ENCODE peak calls at places on chromosomes 16 and 17, in eight cellular contexts. Q is epithelial cell of esophagus, F is right atrium auricular region, C is AG09319, S is AG04449, K is fibroblast of pulmonary artery, E is fibroblast of the aortic adventitia, O is right lobe of liver. Z is an unnamed sample.

GRCh38 chr16:78530283-78530682 is 430.8 kb downstream of the WWOX start:
- DNase-seq in O (no peak), S (no peak), K (no peak), C (no peak), F (no peak), Q (no peak), E (no peak), Z (no peak)

GRCh38 chr16:86991679-86992078 is 325.5 kb downstream of the C16orf95 start:
- DNase-seq in F (no peak), C (no peak), K (no peak), S (no peak), E (no peak), Q (peak; percentile 70), O (no peak), Z (no peak)

GRCh38 chr16:87856796-87857228 is 12.5 kb downstream of the SLC7A5 start:
- DNase-seq in E (no peak), S (no peak), O (no peak), C (no peak), F (no peak), Q (no peak), K (no peak), Z (no peak)

GRCh38 chr17:27379863-27380533 is 76.2 kb upstream of the KSR1 start:
- DNase-seq in Q (peak; percentile 21), F (no peak), C (no peak), O (peak; percentile 59), E (peak; percentile 55), S (no peak), K (peak; percentile 71), Z (no peak)

GRCh38 chr16:73068546-73069401 is 20.8 kb upstream of the ZFHX3 start:
- DNase-seq in Q (peak; percentile 98), C (peak; percentile 59), E (peak; percentile 96), F (peak; percentile 91), K (peak; percentile 97), O (no peak), S (peak; percentile 95), Z (no peak)

GRCh38 chr17:8988263-8988662 is 22.8 kb upstream of the PIK3R5 start:
- DNase-seq in C (no peak), S (no peak), O (no peak), K (no peak), E (no peak), Q (no peak), F (no peak), Z (no peak)

GRCh38 chr16:47492428-47493357 is 31.6 kb downstream of the PHKB start:
- DNase-seq in E (peak; percentile 59), K (peak; percentile 78), S (no peak), F (peak; percentile 86), Q (no peak), C (no peak), O (peak; percentile 54), Z (no peak)

GRCh38 chr16:31215287-31216115 is 1.4 kb downstream of the PYDC1 start:
- DNase-seq in S (no peak), C (no peak), O (no peak), Q (peak; percentile 58), E (peak; percentile 64), K (peak; percentile 56), F (no peak), Z (peak; percentile 64)

GRCh38 chr17:5508855-5509254 is 22.5 kb downstream of the MIS12 start:
- DNase-seq in O (no peak), F (no peak), Q (peak; percentile 65), S (no peak), E (peak; percentile 57), C (no peak), K (peak; percentile 68), Z (no peak)

GRCh38 chr16:81293909-81294802 is 20.6 kb upstream of the GAN start:
- DNase-seq in F (no peak), K (peak; percentile 33), C (no peak), S (no peak), O (no peak), E (peak; percentile 70), Q (peak; percentile 75), Z (no peak)

GRCh38 chr17:50381920-50382319 is 8.9 kb downstream of the EME1 start:
- DNase-seq in O (no peak), C (no peak), E (no peak), K (no peak), S (no peak), F (no peak), Q (no peak), Z (no peak)

GRCh38 chr17:48592097-48592496 is 1.5 kb downstream of the HOXB5 start:
- DNase-seq in S (no peak), O (no peak), Q (no peak), E (no peak), C (no peak), F (no peak), K (no peak), Z (no peak)

GRCh38 chr16:81265052-81265451 is 26.6 kb downstream of the BCO1 start:
- DNase-seq in S (no peak), O (no peak), K (no peak), F (no peak), Q (no peak), C (no peak), E (no peak), Z (no peak)

GRCh38 chr17:18225562-18226283 is at the start of gene LLGL1:
- DNase-seq in K (no peak), Q (no peak), S (no peak), C (no peak), O (no peak), E (no peak), F (no peak), Z (no peak)

GRCh38 chr17:14270508-14270907 is 30.4 kb upstream of the HS3ST3B1 start:
- DNase-seq in O (no peak), F (no peak), K (no peak), S (no peak), Q (no peak), E (no peak), C (no peak), Z (no peak)

GRCh38 chr16:19389246-19389645 is 28.4 kb upstream of the TMC5 start:
- DNase-seq in C (no peak), F (no peak), S (no peak), Q (peak; percentile 66), K (peak; percentile 13), E (peak; percentile 14), O (peak; percentile 62), Z (peak; percentile 41)

DNA sequence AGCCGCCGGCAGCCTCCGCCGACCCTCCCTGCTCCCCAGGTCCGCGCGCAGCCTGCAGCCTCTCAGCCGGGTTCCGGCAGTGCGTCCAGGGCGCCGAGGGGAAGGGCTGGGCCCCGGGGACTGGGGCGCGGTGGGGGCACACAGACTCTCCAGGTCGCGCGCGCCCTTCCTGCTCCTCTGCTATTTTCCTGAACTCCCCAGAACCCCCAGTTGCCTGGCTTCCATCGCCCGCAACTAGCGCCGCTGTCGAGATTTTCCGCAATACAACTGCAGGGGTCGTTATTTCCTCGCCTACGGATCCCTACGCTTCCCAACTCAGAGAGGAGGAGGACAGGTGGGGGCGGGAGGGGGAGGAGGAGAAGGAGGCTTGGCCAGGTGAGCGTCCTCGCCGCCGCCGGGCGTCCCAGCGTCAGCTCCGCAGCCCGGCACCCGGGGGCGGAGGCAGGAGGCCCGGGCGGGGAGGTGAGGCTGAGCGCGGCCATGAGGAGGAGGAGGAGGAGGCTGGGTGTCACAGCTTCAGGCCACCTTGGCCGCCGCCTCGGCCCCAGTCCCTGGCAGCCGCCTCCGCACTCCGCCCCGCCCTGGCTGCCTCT is at the start of gene CA10:
- DNase-seq in E (no peak), K (no peak), C (no peak), S (no peak), Q (peak; percentile 18), O (no peak), F (no peak), Z (peak; percentile 12)
- TF ChIP-seq CTCF in E (no peak), K (no peak), C (no peak), S (no peak), Q (no peak), O (no peak), F (no peak), Z (no peak)

DNA sequence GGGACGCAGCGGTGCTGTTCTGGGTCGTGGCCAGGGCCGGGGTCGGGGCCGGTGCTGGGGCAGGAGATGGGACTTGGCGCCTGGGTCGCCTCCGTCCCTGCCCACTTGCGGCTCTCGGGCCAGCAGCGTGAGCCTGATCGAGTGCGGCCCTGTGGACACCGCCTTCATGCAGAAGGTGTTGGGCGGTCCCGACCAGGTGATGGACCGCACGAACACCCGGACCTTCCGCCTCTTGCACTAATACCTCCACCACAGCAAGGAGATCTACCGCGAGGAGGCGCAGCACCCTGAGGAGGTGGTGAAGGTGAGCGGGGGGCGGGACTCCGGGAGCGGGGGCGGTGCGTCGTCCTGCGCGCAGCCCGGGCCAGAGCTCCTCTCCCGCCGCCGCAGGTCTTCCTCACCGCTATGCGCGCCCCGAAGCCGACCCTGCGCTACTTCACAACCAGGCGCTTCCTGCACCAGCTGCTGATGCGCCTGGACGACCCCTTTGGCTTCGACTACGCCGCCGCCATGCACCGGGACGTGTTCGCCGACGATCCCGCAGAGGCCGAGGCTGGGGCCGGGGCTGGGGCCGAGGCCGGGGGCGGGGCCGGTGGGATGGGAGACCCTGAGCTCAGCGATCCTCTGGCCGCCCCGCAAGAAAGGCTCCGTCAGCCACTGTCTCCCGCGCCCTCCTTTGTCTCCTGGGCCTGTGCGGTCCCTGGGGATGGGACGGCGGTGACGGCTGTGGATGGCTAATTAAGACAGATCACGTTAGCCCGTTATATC is 4.5 kb upstream of the HSD17B1 start:
- DNase-seq in E (no peak), C (no peak), Q (peak; percentile 90), S (no peak), O (peak; percentile 80), F (no peak), K (peak; percentile 46), Z (peak; percentile 76)
- TF ChIP-seq CTCF in E (no peak), C (peak; percentile 3), Q (peak; percentile 63), S (peak; percentile 52), O (peak; percentile 51), F (no peak), K (peak; percentile 38), Z (peak; percentile 17)

DNA sequence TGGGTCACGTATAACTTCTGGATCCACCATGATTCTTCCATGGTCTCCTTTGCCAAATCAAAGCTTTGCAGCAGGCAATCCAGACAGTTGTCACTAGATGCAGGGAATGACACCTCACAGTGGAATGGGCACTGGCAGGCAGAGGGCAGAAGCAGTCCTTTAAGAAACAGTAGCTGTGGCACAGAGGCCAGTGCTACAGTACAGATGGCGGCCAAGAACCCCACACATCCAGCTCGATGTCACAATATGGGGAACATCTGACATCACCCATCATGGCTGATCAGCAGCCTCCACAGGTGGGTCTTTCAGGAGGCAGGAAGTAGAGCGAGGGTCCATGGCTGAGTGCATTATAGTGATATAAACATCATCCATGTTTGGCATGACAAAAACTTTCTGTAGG is 18.8 kb upstream of the ERN1 start:
- DNase-seq in K (no peak), O (no peak), E (no peak), F (peak; percentile 59), Q (peak; percentile 40), S (no peak), C (no peak), Z (no peak)
- TF ChIP-seq CTCF in K (no peak), O (peak; percentile 41), E (no peak), F (no peak), Q (peak; percentile 44), S (no peak), C (no peak), Z (no peak)

GRCh38 chr16:76749780-76750375 is 441.1 kb upstream of the MON1B start:
- DNase-seq in K (no peak), Q (no peak), C (no peak), F (no peak), S (no peak), O (no peak), E (no peak), Z (no peak)
- TF ChIP-seq CTCF in K (no peak), Q (no peak), C (no peak), F (no peak), S (no peak), O (no peak), E (no peak), Z (no peak)

Z was measured in endothelial cell.